ENCODE peak calls at places on chromosomes 6 and 20, in seven cellular contexts. Q is SK-N-SH, A is PC-3, U is hepatocyte, E is OCI-LY7, J is HCT116, L is GM23338. S is an unnamed sample.

GRCh38 chr20:63172726-63173125 is 43.2 kb downstream of the YTHDF1 start:
- DNase-seq in Q (no peak), A (peak; percentile 15), U (no peak), E (peak; percentile 35), J (peak; percentile 15), L (peak; percentile 80), S (no peak)

GRCh38 chr20:37565134-37565811 is 37.6 kb upstream of the BLCAP start:
- DNase-seq in Q (no peak), A (no peak), U (no peak), E (no peak), J (no peak), L (no peak), S (no peak)

GRCh38 chr6:129709451-129709908 is 497 bp downstream of the ARHGAP18 start:
- DNase-seq in Q (no peak), A (peak; percentile 14), U (peak; percentile 33), E (peak; percentile 36), J (no peak), L (no peak), S (peak; percentile 74)

GRCh38 chr6:113313841-113314240 is 543.3 kb upstream of the MARCKS start:
- DNase-seq in Q (no peak), A (no peak), U (no peak), E (no peak), J (no peak), L (no peak), S (no peak)

GRCh38 chr20:50735813-50736212 is 4.4 kb downstream of the PARD6B start:
- DNase-seq in Q (no peak), A (peak; percentile 64), U (no peak), E (no peak), J (no peak), L (no peak), S (peak; percentile 19)

GRCh38 chr20:37111926-37112455 is 16.2 kb upstream of the RBL1 start:
- DNase-seq in Q (no peak), A (no peak), U (no peak), E (no peak), J (no peak), L (no peak), S (peak; percentile 11)

GRCh38 chr6:122372647-122373046 is 26.8 kb upstream of the HSF2 start:
- DNase-seq in Q (no peak), A (no peak), U (no peak), E (no peak), J (no peak), L (peak; percentile 22), S (peak; percentile 19)

GRCh38 chr20:63574156-63574828 is at the start of gene HELZ2:
- DNase-seq in Q (peak; percentile 90), A (peak; percentile 58), U (peak; percentile 88), E (peak; percentile 68), J (peak; percentile 16), L (peak; percentile 84), S (peak; percentile 90)

GRCh38 chr6:88964509-88964908 is 1.1 kb upstream of the RNGTT start:
- DNase-seq in Q (no peak), A (no peak), U (no peak), E (peak; percentile 16), J (no peak), L (no peak), S (peak; percentile 5)

GRCh38 chr20:36491901-36492617 is 49.3 kb upstream of the MYL9 start:
- DNase-seq in Q (no peak), A (no peak), U (peak; percentile 2), E (peak; percentile 51), J (no peak), L (no peak), S (peak; percentile 53)

GRCh38 chr20:21509597-21510331 is 4.1 kb downstream of the NKX2-2 start:
- DNase-seq in Q (peak; percentile 39), A (no peak), U (no peak), E (no peak), J (no peak), L (peak; percentile 75), S (peak; percentile 75)

GRCh38 chr6:39200498-39201020 is 28.7 kb downstream of the KCNK5 start:
- DNase-seq in Q (no peak), A (peak; percentile 50), U (no peak), E (no peak), J (no peak), L (no peak), S (no peak)

GRCh38 chr6:15358579-15359327 is 112.9 kb downstream of the JARID2 start:
- DNase-seq in Q (no peak), A (peak; percentile 42), U (no peak), E (peak; percentile 35), J (no peak), L (no peak), S (no peak)

GRCh38 chr20:16387661-16388060 is 185.6 kb downstream of the KIF16B start:
- DNase-seq in Q (no peak), A (no peak), U (no peak), E (no peak), J (no peak), L (no peak), S (no peak)

GRCh38 chr6:37019065-37019450 is 13.6 kb downstream of the FGD2 start:
- DNase-seq in Q (peak; percentile 53), A (peak; percentile 93), U (no peak), E (no peak), J (no peak), L (no peak), S (no peak)

GRCh38 chr6:1554241-1554880 is 55.4 kb upstream of the FOXC1 start:
- DNase-seq in Q (no peak), A (no peak), U (no peak), E (no peak), J (no peak), L (no peak), S (peak; percentile 49)

GRCh38 chr20:57476641-57477461 is 48.1 kb downstream of the CTCFL start:
- DNase-seq in Q (no peak), A (no peak), U (no peak), E (no peak), J (no peak), L (no peak), S (no peak)

GRCh38 chr6:139829557-139829956 is 455.1 kb upstream of the CITED2 start:
- DNase-seq in Q (no peak), A (no peak), U (no peak), E (no peak), J (no peak), L (no peak), S (no peak)

GRCh38 chr6:34723203-34723602 is 26.6 kb upstream of the ILRUN start:
- DNase-seq in Q (no peak), A (no peak), U (no peak), E (no peak), J (no peak), L (peak; percentile 18), S (peak; percentile 49)

DNA sequence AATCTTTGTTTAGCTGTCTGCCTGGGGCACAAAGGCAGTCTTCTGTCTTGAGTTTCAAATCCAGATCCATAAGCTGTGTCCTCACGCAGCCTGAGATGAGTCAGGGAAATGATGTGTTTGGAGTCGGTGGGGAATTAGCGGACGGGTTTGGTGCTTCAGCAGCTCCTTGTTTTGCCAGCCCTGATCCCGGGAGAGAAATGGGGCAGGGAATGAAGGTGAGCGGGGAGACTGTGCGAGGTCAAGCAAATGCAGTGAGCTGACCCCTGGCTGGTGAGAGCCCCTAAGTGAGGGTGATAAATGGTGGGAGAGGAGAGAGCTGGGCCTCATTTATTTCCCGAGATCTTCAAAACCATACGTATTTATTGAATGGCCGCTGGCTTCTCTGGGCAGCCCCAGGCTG is 21.6 kb downstream of the DUSP22 start:
- DNase-seq in Q (no peak), A (no peak), U (no peak), E (no peak), J (no peak), L (no peak), S (no peak)
- H3K9me2 ChIP-seq in Q (no peaks in the 10 kb centered on the region), A (no peaks in the 10 kb centered on the region), U (no peaks in the 10 kb centered on the region), E (no peaks in the 10 kb centered on the region), J (no peaks in the 10 kb centered on the region), L (peaks cover 3% of the 10 kb centered on the region), S (no peaks in the 10 kb centered on the region)

DNA sequence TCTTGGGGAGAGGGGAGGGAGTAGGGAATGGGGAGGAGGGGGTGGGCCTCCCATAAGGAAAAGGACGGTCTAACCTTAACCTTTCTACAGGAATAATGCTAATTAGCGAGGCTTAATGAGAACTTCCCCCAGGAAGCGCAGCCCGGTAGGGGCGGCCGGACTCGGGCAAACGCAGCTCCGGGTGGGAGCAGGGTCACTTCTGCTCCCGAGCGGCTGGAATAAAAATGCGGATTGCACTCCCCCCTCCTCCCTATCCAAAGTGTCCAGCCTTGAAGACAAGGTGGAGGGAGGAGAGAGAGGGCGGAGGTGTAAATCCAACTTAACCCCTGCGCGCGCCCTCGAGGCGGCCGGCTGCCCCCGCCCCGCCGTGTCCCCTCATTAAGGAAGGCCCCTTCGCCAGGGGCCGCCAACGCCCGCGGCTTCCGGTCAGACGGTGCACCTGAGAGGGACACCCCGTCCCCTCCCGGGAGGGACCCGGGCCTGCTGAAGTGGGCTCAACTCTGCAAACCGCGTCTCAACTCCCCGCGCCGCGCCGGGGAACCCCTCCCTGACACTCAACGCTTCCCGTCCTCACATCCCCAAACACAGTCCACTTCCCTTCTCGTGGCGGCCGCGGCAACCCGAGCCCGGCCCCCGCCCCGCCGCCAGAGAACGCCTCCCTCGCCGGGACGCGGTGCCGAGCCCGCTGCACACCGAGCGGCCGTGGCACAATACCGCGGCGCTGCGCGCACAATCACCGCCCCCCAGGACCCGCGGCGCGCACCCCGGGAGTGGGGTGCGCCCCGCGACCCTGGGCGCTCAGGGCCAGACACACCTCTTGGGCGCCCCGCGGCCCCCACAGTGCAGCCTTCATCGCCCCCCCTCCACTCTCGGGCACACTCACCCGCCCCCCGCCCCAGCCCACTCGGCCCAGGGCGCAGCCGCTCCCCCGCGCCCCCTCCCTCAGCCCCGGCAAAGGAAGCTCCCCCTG is 102.6 kb downstream of the NOL4L start:
- DNase-seq in Q (peak; percentile 73), A (peak; percentile 34), U (peak; percentile 78), E (no peak), J (no peak), L (peak; percentile 86), S (peak; percentile 63)
- TF ChIP-seq EZH2phosphoT487 in Q (no peak), A (no peak), U (no peak), E (no peak), J (no peak), L (no peak), S (no peak)

GRCh38 chr6:68114648-68115047 is 520.4 kb upstream of the ADGRB3 start:
- DNase-seq in Q (peak; percentile 7), A (no peak), U (no peak), E (no peak), J (no peak), L (no peak), S (no peak)
- H3K9me2 ChIP-seq in Q (no peaks in the 10 kb centered on the region), A (no peaks in the 10 kb centered on the region), U (no peaks in the 10 kb centered on the region), E (no peaks in the 10 kb centered on the region), J (no peaks in the 10 kb centered on the region), L (no peaks in the 10 kb centered on the region), S (no peaks in the 10 kb centered on the region)

DNA sequence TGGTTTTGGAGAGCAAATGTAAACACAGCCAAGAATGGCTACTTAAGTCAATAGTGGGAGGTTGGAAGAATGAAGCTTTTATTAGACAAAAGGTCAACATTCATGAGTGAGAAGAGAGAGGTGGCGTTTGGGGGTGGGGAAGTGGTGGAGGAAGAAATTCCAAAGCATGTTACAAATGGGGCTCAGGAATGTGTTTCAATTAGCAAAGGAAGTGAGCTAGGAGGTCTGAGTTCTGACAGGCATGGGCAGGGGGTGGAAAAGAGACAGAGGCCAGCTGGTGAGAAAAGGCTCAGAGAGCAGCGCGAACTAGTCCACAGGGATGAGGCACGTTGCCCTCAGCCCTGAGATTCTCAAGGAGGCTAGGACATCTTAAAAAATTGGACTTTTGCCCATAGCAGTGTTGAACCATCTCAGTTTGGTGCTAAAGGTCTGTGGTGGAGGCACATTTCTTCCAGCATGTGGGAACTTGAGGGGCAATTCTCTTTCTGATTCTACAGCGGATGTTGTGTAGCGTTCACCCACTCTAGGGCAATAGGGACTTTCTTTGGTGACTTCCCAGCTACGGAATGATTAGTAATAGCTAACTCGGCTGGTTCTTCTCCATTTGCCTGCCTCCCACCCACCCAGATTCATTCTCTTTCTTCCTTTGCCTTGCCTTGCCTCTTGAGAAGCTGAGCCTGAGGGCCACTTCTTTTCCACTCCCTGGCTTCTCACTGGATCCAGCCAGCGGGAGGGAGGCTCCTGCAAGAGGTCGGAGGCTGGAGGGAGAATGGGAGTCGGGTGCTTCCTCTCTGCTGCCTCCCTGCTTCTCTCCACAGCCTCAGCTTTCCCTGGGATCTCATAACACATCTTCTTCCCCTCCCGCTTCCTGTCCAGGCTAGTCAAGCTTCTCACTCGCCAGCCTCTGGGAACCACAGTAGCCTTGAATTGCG is 45.1 kb upstream of the NEDD9 start:
- DNase-seq in Q (no peak), A (peak; percentile 69), U (peak; percentile 40), E (no peak), J (no peak), L (peak; percentile 88), S (peak; percentile 54)
- TF ChIP-seq EZH2phosphoT487 in Q (no peak), A (no peak), U (no peak), E (no peak), J (no peak), L (no peak), S (no peak)

S was measured in GM23248.